ENCODE peak calls at places on chromosomes 12 and 14, in nine cellular contexts. D, U, O, C, B, A, I, Z and R are unnamed samples.

GRCh38 chr12:93397412-93397811 is 19.7 kb downstream of the NUDT4 start:
- DNase-seq in O (no peak), B (no peak), U (no peak), I (no peak), C (no peak), Z (no peak), D (no peak), A (no peak), R (no peak)

GRCh38 chr12:8662592-8662991 is at the start of gene MFAP5:
- DNase-seq in C (peak), D (no peak), Z (no peak), A (no peak), U (peak), I (no peak), B (no peak), O (no peak), R (no peak)

GRCh38 chr14:73759183-73759713 is 45.1 kb upstream of the PNMA1 start:
- DNase-seq in O (no peak), U (no peak), B (no peak), I (no peak), C (peak), Z (peak), A (no peak), D (no peak), R (peak)

GRCh38 chr14:90562652-90563051 is 165.8 kb downstream of the CALM1 start:
- DNase-seq in A (no peak), U (no peak), I (no peak), C (no peak), D (no peak), Z (no peak), B (no peak), O (no peak), R (no peak)

GRCh38 chr14:73721101-73721821 is 7.1 kb upstream of the PNMA1 start:
- DNase-seq in U (no peak), Z (no peak), I (no peak), C (no peak), D (no peak), A (no peak), O (no peak), B (no peak), R (no peak)

GRCh38 chr12:56629459-56630179 is 507 bp downstream of the BAZ2A start:
- DNase-seq in B (no peak), D (peak), Z (peak), I (no peak), O (peak), C (peak), U (no peak), A (no peak), R (no peak)

GRCh38 chr12:20101046-20101445 is 267.3 kb upstream of the PDE3A start:
- DNase-seq in A (no peak), Z (no peak), D (no peak), I (no peak), B (no peak), O (no peak), U (no peak), C (peak), R (no peak)

GRCh38 chr12:27868165-27868564 is 88.1 kb upstream of the MANSC4 start:
- DNase-seq in D (no peak), I (no peak), C (peak), O (no peak), B (no peak), A (no peak), U (peak), Z (no peak), R (no peak)

GRCh38 chr12:7439579-7440505 is 4.1 kb downstream of the CD163L1 start:
- DNase-seq in I (peak), C (peak), B (no peak), O (no peak), Z (peak), A (no peak), U (no peak), D (peak), R (no peak)

GRCh38 chr14:63896278-63896720 is 43.5 kb downstream of the SYNE2 start:
- DNase-seq in Z (no peak), O (no peak), B (no peak), A (no peak), C (peak), U (peak), D (no peak), I (no peak), R (no peak)

GRCh38 chr14:104637546-104638003 is 33.0 kb upstream of the TMEM179 start:
- DNase-seq in A (no peak), D (no peak), C (no peak), Z (no peak), O (no peak), I (no peak), B (no peak), U (no peak), R (no peak)

GRCh38 chr12:77575376-77575775 is 255.3 kb upstream of the NAV3 start:
- DNase-seq in C (no peak), U (no peak), B (no peak), Z (no peak), O (no peak), A (no peak), D (no peak), I (no peak), R (no peak)